ENCODE peak calls at places on chromosomes 2 and 18, in five cellular contexts. H, M, P, N and A are unnamed samples.
A peak's percentile ranks its signal among the peaks of the same experiment; 100 is the strongest.

GRCh38 chr18:8841781-8842485 is 136.6 kb downstream of the MTCL1 start:
- DNase-seq in H (no peak), P (no peak), N (no peak), M (no peak), A (no peak)

GRCh38 chr18:2657788-2658458 is 2.4 kb downstream of the SMCHD1 start:
- DNase-seq in P (no peak), N (peak; percentile 37), H (peak; percentile 72), M (peak; percentile 71), A (peak; percentile 35)

GRCh38 chr2:7060156-7060555 is 142.9 kb downstream of the RNF144A start:
- DNase-seq in N (no peak), H (no peak), P (no peak), M (no peak), A (no peak)

GRCh38 chr2:117217145-117217544 is 597.3 kb upstream of the DDX18 start:
- DNase-seq in N (no peak), M (no peak), H (no peak), P (no peak), A (no peak)

GRCh38 chr18:48565105-48565504 is 26.3 kb downstream of the CTIF start:
- DNase-seq in P (no peak), M (no peak), N (no peak), H (no peak), A (no peak)

GRCh38 chr2:190763901-190764514 is 115.1 kb downstream of the NAB1 start:
- DNase-seq in P (no peak), M (peak; percentile 8), H (no peak), N (no peak), A (peak; percentile 47)

GRCh38 chr2:45681675-45682074 is 30.2 kb downstream of the PRKCE start:
- DNase-seq in M (peak; percentile 90), N (peak; percentile 48), P (no peak), H (peak; percentile 96), A (peak; percentile 91)

GRCh38 chr2:132941296-132942020 is 271.5 kb upstream of the LYPD1 start:
- DNase-seq in N (no peak), M (no peak), H (no peak), P (no peak), A (no peak)

GRCh38 chr2:207403141-207403540 is 126.6 kb upstream of the CREB1 start:
- DNase-seq in H (no peak), N (no peak), M (no peak), P (no peak), A (no peak)

GRCh38 chr2:215895330-215895729 is 118.0 kb downstream of the MREG start:
- DNase-seq in P (no peak), N (no peak), H (no peak), M (no peak), A (no peak)

GRCh38 chr2:113178891-113179290 is 5.1 kb downstream of the PSD4 start:
- DNase-seq in N (no peak), M (no peak), H (no peak), P (no peak), A (no peak)

GRCh38 chr2:98458667-98459380 is 14.2 kb downstream of the INPP4A start:
- DNase-seq in H (no peak), P (no peak), M (no peak), N (no peak), A (no peak)

GRCh38 chr2:164655750-164656149 is 34.5 kb upstream of the GRB14 start:
- DNase-seq in N (peak; percentile 39), P (no peak), H (no peak), M (no peak), A (peak; percentile 57)

GRCh38 chr2:74390601-74391000 is 10.5 kb upstream of the DCTN1 start:
- DNase-seq in H (no peak), M (no peak), N (no peak), P (peak; percentile 27), A (no peak)

GRCh38 chr18:52903858-52904257 is 563.9 kb downstream of the DCC start:
- DNase-seq in H (peak; percentile 58), P (peak; percentile 73), M (no peak), N (peak; percentile 26), A (peak; percentile 48)

GRCh38 chr2:18788590-18788989 is 199.2 kb upstream of the NT5C1B start:
- DNase-seq in H (no peak), M (no peak), P (no peak), N (no peak), A (peak; percentile 89)